ENCODE peak calls at places on chromosomes 3 and 15, in four cellular contexts. I is CD4-positive, CD25-positive, alpha-beta regulatory T cell; K is psoas muscle; J is lower lobe of right lung. D is an unnamed sample.

GRCh38 chr3:195182470-195182795 is 88.5 kb downstream of the XXYLT1 start:
- DNase-seq in J (no peak), I (peak; percentile 28), K (no peak), D (no peak)

GRCh38 chr3:96622878-96623277 is 191.5 kb upstream of the EPHA6 start:
- DNase-seq in K (no peak), I (no peak), J (no peak), D (no peak)

GRCh38 chr3:132325634-132326033 is 8.4 kb downstream of the ACP3 start:
- DNase-seq in I (no peak), J (no peak), K (no peak), D (no peak)

GRCh38 chr15:34271493-34271892 is 46.7 kb downstream of the EMC4 start:
- DNase-seq in J (no peak), I (no peak), K (no peak), D (no peak)

GRCh38 chr3:46468758-46469600 is 4.3 kb upstream of the LTF start:
- DNase-seq in J (no peak), K (no peak), I (no peak), D (no peak)

GRCh38 chr15:28106294-28107110 is 7.4 kb upstream of the OCA2 start:
- DNase-seq in I (peak; percentile 30), J (peak; percentile 48), K (no peak), D (peak; percentile 26)

GRCh38 chr15:59492389-59493377 is 54.7 kb downstream of the FAM81A start:
- DNase-seq in K (peak; percentile 46), I (peak; percentile 59), J (peak; percentile 52), D (peak; percentile 32)

GRCh38 chr3:123876858-123877257 is 7.3 kb downstream of the MYLK start:
- DNase-seq in I (no peak), K (no peak), J (no peak), D (no peak)

GRCh38 chr3:155766206-155766605 is 21.3 kb upstream of the PLCH1 start:
- DNase-seq in K (no peak), I (no peak), J (no peak), D (no peak)

GRCh38 chr3:117540583-117540982 is 831.0 kb downstream of the TUSC7 start:
- DNase-seq in K (no peak), I (no peak), J (no peak), D (no peak)

GRCh38 chr15:42036112-42036905 is 15.5 kb upstream of the PLA2G4E start:
- DNase-seq in I (no peak), K (no peak), J (no peak), D (no peak)

GRCh38 chr3:165855581-165855980 is 18.4 kb upstream of the BCHE start:
- DNase-seq in J (no peak), I (no peak), K (no peak), D (no peak)

GRCh38 chr3:161913786-161914389 is 417.3 kb downstream of the OTOL1 start:
- DNase-seq in J (no peak), K (no peak), I (no peak), D (no peak)

GRCh38 chr3:54899273-54899672 is 28.6 kb downstream of the LRTM1 start:
- DNase-seq in J (no peak), K (no peak), I (no peak), D (no peak)

GRCh38 chr3:60758169-60758568 is 493.1 kb downstream of the FHIT start:
- DNase-seq in K (no peak), I (no peak), J (no peak), D (no peak)

GRCh38 chr3:65953301-65953812 is 85.4 kb downstream of the MAGI1 start:
- DNase-seq in K (no peak), J (peak; percentile 86), I (no peak), D (no peak)

GRCh38 chr3:1752205-1752604 is 346.5 kb upstream of the CNTN4 start:
- DNase-seq in K (no peak), I (no peak), J (no peak), D (no peak)
- H3K9me3 ChIP-seq in K (no peaks in the 10 kb centered on the region), I (peaks cover 13% of the 10 kb centered on the region), J (peaks cover 4% of the 10 kb centered on the region), D (no peaks in the 10 kb centered on the region)

DNA sequence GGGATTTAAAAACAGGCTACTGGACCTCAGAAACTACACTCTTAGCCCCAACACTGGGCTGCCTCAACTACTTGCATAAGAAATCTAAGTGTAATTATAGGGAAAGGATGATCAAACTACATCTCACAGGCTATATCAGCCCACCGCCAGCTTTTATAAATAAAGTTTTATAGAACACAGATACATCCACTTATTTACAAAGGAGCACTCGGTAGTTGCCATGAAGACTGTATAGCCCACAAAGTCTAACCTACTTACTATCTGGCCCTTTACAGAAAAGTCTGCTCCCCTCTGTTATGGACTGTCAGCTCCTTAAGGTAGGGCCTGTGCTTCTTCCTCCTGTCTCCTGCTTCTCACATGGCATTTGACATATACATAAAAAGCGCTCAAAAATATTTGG is 9.5 kb downstream of the OSBPL10 start:
- DNase-seq in J (no peak), K (no peak), I (no peak), D (no peak)
- H3K4me1 ChIP-seq in J (no peaks in the 10 kb centered on the region), K (no peaks in the 10 kb centered on the region), I (no peaks in the 10 kb centered on the region), D (no peaks in the 10 kb centered on the region)

GRCh38 chr15:92619380-92620101 is 36.0 kb downstream of the FAM174B start:
- DNase-seq in J (no peak), I (no peak), K (no peak), D (no peak)
- H3K27ac ChIP-seq in J (no peak overlapping the region), I (no peak overlapping the region), K (peak overlapping the region; percentile 65), D (no peak overlapping the region)

DNA sequence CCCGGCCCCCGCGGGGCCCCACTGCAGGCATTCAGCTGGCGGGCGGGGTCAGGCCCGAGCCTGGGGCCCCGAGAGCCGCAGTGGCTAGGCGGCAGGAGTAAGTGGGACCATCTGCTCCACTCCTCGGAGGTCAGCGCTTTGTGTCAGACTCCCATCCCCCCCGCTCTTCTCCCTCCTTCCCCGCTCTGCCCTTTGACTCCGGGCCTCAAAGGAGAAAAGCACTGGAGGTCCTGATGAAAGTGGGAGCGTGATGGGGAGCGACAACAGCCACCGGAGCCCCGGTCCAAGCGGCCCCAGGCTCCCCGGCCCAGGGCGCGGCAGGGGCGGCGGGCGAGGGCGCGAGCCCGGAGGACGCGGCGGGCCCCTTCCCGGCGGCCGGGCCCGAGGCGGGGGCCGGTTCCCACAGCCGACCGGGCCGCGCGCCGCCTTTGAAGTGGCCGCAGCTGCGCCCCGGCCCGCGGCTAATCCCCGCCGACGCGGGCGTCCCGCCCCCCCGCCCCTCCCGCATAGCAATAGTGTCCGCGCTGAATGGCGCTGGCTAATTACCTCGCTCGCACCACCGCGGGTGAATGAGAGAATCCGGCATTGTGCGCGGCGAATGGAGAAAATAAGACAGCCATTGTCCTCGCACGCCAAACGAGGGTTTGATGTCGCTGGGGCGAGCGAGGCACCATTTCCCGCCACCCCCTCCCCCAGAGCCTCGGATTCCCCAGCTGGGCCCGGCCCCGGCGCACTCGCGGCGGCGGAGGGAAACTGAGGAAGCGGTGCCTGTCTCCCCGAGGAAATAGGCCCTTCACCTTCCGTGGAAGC is 22.4 kb downstream of the IGDCC3 start:
- DNase-seq in I (no peak), K (no peak), J (no peak), D (no peak)
- H3K9me3 ChIP-seq in I (peaks cover 8% of the 10 kb centered on the region), K (no peaks in the 10 kb centered on the region), J (no peaks in the 10 kb centered on the region), D (no peaks in the 10 kb centered on the region)

DNA sequence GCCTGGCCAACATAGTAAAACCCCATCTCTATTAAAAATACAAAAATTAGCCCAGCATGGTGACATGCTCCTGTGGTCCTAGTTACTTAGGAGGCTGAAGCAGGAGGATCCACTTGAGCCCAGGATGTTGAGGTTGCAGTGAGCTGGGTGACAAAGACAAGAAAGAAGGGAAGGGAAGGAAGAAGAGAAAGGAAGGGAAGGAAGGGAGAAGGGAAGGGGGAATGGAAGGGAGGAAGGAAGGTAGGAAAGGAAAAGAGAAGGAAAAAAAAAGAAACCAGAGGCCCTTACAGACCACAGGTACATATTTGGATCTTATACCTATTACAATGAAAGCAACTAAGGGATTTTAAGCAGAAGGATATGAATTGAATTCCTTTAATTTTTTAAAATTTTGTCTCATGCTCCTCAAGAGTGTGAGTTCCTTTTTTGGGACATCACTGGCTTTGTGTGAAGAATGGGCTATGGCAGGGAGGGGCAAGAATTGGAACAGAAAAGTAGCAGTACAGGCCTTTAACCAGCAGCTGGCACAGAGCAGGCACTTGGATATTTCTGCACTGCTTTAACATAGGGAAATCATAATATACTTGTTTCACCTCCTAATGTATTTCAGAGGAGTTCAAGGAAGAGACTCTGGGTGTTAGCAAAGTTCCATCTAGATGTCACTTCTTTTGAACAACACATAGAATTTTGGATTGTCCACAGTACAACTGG is 7.9 kb downstream of the RAB27A start:
- DNase-seq in K (no peak), I (no peak), J (no peak), D (no peak)
- H3K4me1 ChIP-seq in K (no peaks in the 10 kb centered on the region), I (peaks cover 81% of the 10 kb centered on the region), J (peaks cover 83% of the 10 kb centered on the region), D (peaks cover 90% of the 10 kb centered on the region)